ENCODE peak calls at places on chromosomes 11 and 22, in seven cellular contexts. Q is mucosa of descending colon, W is AG04450, O is AG10803, E is lower leg skin, L is tibial artery, U is fibroblast of mammary gland. D is an unnamed sample.

GRCh38 chr11:126363706-126364245 is 8.3 kb downstream of the ST3GAL4 start:
- DNase-seq in Q (no peak), W (no peak), O (no peak), E (no peak), L (no peak), U (no peak), D (no peak)

GRCh38 chr11:22466351-22466750 is 128.2 kb downstream of the SLC17A6 start:
- DNase-seq in Q (no peak), W (no peak), O (no peak), E (no peak), L (no peak), U (peak; percentile 4), D (no peak)

GRCh38 chr11:34997872-34998548 is 81.6 kb downstream of the PDHX start:
- DNase-seq in Q (no peak), W (no peak), O (peak; percentile 60), E (no peak), L (no peak), U (peak; percentile 59), D (no peak)

GRCh38 chr11:31808721-31809542 is 2.2 kb downstream of the PAX6 start:
- DNase-seq in Q (no peak), W (no peak), O (no peak), E (peak; percentile 60), L (no peak), U (no peak), D (no peak)

GRCh38 chr11:10991372-10991771 is 133.5 kb upstream of the ZBED5 start:
- DNase-seq in Q (no peak), W (no peak), O (no peak), E (no peak), L (no peak), U (no peak), D (no peak)

GRCh38 chr22:46569848-46570695 is 32.7 kb upstream of the CELSR1 start:
- DNase-seq in Q (no peak), W (no peak), O (no peak), E (peak; percentile 80), L (no peak), U (no peak), D (no peak)

GRCh38 chr11:85737738-85738137 is 51.7 kb upstream of the CCDC89 start:
- DNase-seq in Q (no peak), W (no peak), O (no peak), E (no peak), L (no peak), U (no peak), D (peak; percentile 35)

GRCh38 chr11:105881027-105881426 is 141.0 kb downstream of the MSANTD4 start:
- DNase-seq in Q (no peak), W (no peak), O (no peak), E (no peak), L (no peak), U (no peak), D (no peak)

GRCh38 chr22:41302016-41302767 is 867 bp downstream of the ZC3H7B start:
- DNase-seq in Q (no peak), W (no peak), O (no peak), E (no peak), L (no peak), U (no peak), D (no peak)

GRCh38 chr11:31825453-31826391 is 14.6 kb upstream of the PAX6 start:
- DNase-seq in Q (no peak), W (no peak), O (no peak), E (no peak), L (no peak), U (no peak), D (no peak)

GRCh38 chr11:69477111-69477510 is 4.4 kb upstream of the LINC01488 start:
- DNase-seq in Q (peak; percentile 26), W (no peak), O (no peak), E (no peak), L (no peak), U (no peak), D (no peak)

GRCh38 chr11:119891392-119891791 is 162.4 kb upstream of the NECTIN1 start:
- DNase-seq in Q (no peak), W (no peak), O (no peak), E (no peak), L (no peak), U (no peak), D (no peak)

GRCh38 chr11:125516266-125516665 is 20.2 kb upstream of the FEZ1 start:
- DNase-seq in Q (no peak), W (no peak), O (no peak), E (no peak), L (no peak), U (no peak), D (no peak)

GRCh38 chr22:33018232-33018864 is 39.8 kb downstream of the SYN3 start:
- DNase-seq in Q (no peak), W (peak; percentile 10), O (peak; percentile 40), E (peak; percentile 90), L (peak; percentile 55), U (peak; percentile 51), D (peak; percentile 77)

GRCh38 chr11:34213366-34213765 is 107.9 kb downstream of the NAT10 start:
- DNase-seq in Q (no peak), W (no peak), O (no peak), E (no peak), L (no peak), U (peak; percentile 27), D (no peak)

GRCh38 chr22:50329236-50329635 is 2.4 kb upstream of the DENND6B start:
- DNase-seq in Q (no peak), W (no peak), O (peak; percentile 52), E (no peak), L (no peak), U (peak; percentile 69), D (no peak)

GRCh38 chr11:17259519-17259918 is 17.0 kb upstream of the NUCB2 start:
- DNase-seq in Q (no peak), W (no peak), O (no peak), E (no peak), L (no peak), U (no peak), D (no peak)

GRCh38 chr11:893008-893654 is 17.5 kb downstream of the CHID1 start:
- DNase-seq in Q (no peak), W (no peak), O (no peak), E (no peak), L (no peak), U (no peak), D (no peak)

GRCh38 chr11:892106-892505 is 18.5 kb downstream of the CHID1 start:
- DNase-seq in Q (no peak), W (no peak), O (no peak), E (no peak), L (no peak), U (no peak), D (no peak)

GRCh38 chr11:895331-896223 is 15.0 kb downstream of the CHID1 start:
- DNase-seq in Q (no peak), W (no peak), O (no peak), E (no peak), L (no peak), U (no peak), D (no peak)

GRCh38 chr11:897226-898159 is 13.1 kb downstream of the CHID1 start:
- DNase-seq in Q (no peak), W (no peak), O (no peak), E (no peak), L (no peak), U (no peak), D (no peak)

DNA sequence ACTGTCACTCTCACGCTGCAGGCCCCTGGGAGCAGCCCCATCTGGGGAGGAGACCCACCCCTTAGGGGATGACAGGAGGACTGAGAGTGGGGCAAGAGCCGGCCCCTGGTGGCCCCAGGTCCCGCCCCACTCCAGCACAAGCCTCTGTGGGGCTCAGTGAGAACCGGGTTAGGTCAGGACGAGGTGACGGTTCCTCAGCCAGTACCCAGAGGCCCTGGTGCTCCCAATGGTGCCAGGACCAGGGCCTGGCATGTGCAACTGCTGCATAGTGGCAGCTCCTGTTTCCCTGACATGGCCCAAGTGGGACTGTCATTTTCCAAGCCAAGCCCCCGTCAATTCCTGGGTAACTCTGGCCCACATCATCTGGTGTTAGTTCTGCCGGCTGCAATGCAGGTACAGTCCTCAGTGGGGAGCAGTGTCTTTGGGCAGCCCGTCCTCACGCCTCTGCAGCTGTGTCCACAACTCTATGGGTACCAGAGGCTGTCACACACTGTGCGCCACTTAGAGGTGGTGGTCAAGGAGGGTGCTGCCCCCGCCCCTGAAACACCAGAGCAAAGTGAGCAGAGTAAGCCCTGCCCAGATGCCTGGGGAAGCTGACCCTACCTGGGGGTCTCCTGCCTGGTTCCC is 15.9 kb downstream of the CHID1 start:
- DNase-seq in Q (no peak), W (no peak), O (no peak), E (no peak), L (no peak), U (no peak), D (no peak)
- TF ChIP-seq CTCF in Q (no peak), W (no peak), O (no peak), E (no peak), L (no peak), U (no peak), D (no peak)

DNA sequence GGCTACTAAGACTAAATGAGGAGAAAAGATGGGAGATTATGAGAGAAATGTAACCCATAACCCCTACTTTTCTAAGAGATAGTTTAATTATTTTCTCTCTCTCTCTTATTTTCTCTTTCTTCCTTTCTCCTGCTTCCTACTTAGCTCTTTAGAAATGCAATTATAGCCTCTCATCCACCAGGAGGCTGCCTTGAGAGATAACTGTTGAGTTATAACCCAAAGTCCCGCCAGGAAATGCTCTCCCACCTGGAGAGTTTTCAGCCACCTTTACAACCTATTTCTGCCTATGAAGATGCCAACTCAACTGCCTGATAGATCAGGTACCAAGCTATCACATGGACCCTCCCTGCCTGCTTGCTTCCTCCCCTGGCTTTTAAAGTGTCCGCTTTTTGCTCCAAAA is 34.0 kb upstream of the TMEM123 start:
- DNase-seq in Q (no peak), W (no peak), O (no peak), E (no peak), L (no peak), U (no peak), D (no peak)
- TF ChIP-seq CTCF in Q (no peak), W (no peak), O (no peak), E (no peak), L (no peak), U (no peak), D (no peak)

DNA sequence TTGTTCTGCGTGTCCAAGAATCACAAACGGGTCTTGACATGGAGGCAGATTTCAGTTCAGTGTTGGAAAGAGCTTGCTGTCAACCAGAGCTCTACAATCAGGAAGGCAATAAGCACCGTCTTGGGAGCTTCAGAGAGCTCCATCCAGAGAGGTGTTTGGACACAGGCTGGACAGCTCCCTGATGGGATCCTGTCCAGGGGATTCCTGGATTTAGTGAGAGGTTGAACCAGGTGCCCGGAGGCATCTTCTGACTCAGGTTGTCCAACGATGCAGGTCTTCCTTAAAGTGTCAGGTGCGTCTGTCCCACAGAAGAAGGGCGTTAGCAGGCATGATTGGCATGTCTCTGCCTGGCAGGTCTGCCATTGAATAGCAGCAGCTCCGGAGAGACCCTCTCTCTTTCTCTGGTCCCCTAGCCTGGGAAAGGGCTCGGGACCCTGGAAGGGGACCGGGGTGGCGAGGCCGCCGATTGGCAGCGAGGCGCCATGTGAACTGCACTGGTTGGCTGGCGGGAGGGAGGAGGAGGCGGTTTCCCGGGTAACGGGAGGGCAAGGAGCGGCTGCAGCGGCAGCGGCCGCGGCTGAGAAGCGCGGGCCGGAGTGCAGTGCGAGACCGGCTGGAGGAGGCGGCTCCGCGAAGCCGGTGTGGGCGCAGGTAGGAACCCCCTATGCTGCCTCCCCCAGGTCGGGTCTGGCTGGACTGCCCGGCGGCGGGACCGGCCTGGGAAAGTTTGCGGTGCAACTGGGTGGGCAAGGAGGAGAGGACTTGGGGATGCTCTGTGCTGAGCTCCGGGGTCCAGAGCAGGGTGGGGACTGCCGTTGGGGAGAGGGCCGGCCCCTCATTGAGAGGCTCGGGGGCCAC is 104.1 kb upstream of the E2F8 start:
- DNase-seq in Q (no peak), W (no peak), O (peak; percentile 38), E (no peak), L (peak; percentile 60), U (peak; percentile 59), D (peak; percentile 21)
- TF ChIP-seq CTCF in Q (no peak), W (no peak), O (no peak), E (no peak), L (no peak), U (no peak), D (no peak)

GRCh38 chr11:1382831-1383607 is 6.7 kb upstream of the BRSK2 start:
- DNase-seq in Q (peak; percentile 90), W (peak; percentile 26), O (peak; percentile 48), E (peak; percentile 96), L (peak; percentile 73), U (peak; percentile 70), D (peak; percentile 78)
- TF ChIP-seq CTCF in Q (no peak), W (peak; percentile 4), O (no peak), E (no peak), L (no peak), U (no peak), D (no peak)

D was measured in Calu3.